ENCODE peak calls at places on chromosome 14, in six cellular contexts. M is IMR-90, O is fibroblast of lung, R is HCT116, U is DND-41, J is HepG2. C is an unnamed sample.

GRCh38 chr14:39491134-39491541 is 58.9 kb upstream of the FBXO33 start:
- DNase-seq in R (peak), U (no peak), O (peak), J (peak), M (peak), C (peak)

GRCh38 chr14:35877276-35877675 is 51.1 kb downstream of the BRMS1L start:
- DNase-seq in M (no peak), R (no peak), J (peak), O (no peak), U (no peak), C (no peak)

GRCh38 chr14:22555573-22556011 is 33.4 kb downstream of the DAD1 start:
- DNase-seq in U (peak), R (no peak), O (no peak), J (no peak), M (peak), C (peak)

GRCh38 chr14:22052795-22053194 is 379.2 kb upstream of the OR4E1 start:
- DNase-seq in J (no peak), U (peak), M (no peak), R (no peak), O (no peak), C (no peak)

GRCh38 chr14:58966991-58967390 is 221.5 kb upstream of the DAAM1 start:
- DNase-seq in O (no peak), U (no peak), M (no peak), J (no peak), R (no peak), C (no peak)

GRCh38 chr14:58765375-58765774 is 127.6 kb downstream of the DACT1 start:
- DNase-seq in M (no peak), J (no peak), R (no peak), O (no peak), U (no peak), C (no peak)

GRCh38 chr14:52422650-52423356 is 108.7 kb downstream of the PTGER2 start:
- DNase-seq in R (no peak), M (no peak), J (no peak), U (no peak), O (peak), C (no peak)

GRCh38 chr14:59275668-59276067 is 87.2 kb downstream of the DAAM1 start:
- DNase-seq in J (peak), U (no peak), R (peak), O (peak), M (peak), C (no peak)

GRCh38 chr14:22691171-22691570 is 47.0 kb upstream of the OR6J1 start:
- DNase-seq in R (no peak), O (peak), U (no peak), M (peak), J (no peak), C (no peak)

GRCh38 chr14:52078093-52078492 is 9.2 kb upstream of the NID2 start:
- DNase-seq in U (no peak), O (peak), J (no peak), M (peak), R (no peak), C (no peak)

GRCh38 chr14:64235652-64236640 is 58.2 kb downstream of the ESR2 start:
- DNase-seq in R (no peak), M (no peak), O (no peak), J (no peak), U (peak), C (peak)
- H3K9ac ChIP-seq in R (no peak), M (no peak), O (no peak), J (no peak), U (no peak), C (peak)

DNA sequence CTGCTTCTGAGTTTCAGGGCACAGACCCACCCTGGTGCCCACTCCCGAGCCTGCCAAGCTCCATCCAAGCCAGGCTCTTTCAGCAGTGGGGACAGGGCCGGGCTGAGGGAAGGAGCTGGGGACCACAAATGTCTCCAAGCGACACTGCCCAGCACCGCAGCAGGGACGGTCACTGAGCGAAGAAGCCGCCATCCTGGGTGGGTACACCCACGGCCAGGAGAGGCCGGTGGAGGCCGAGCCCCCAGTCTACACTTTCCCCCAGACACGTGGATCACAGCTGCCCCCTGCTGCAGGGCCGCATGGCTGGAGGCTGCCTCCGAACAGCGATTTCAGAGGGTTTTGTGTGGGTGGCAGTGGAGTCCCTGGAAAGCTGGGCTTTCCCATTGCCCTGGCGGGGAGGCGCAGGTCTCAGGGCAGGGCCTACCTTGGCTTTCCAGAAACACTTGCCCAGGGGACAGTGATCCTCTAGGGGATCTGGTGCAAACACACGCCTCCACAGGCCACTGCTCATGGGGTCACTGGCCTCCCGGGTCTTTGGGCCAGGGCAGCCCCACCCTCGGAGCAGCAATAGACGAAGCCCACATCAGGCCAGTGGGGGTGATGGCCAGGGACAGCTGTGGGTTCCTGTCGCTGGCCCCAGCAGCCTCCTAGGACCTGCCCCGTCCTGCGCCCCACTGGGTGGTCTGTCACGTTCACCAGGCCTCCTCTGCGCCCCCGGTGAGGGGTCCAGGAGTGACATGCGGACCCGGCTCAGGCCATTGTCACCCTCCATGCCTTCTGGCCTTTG is 1.2 kb upstream of the GPR132 start:
- DNase-seq in R (no peak), J (no peak), M (no peak), U (no peak), O (no peak), C (no peak)
- H3K9ac ChIP-seq in R (no peak), J (no peak), M (no peak), U (no peak), O (no peak), C (no peak)

DNA sequence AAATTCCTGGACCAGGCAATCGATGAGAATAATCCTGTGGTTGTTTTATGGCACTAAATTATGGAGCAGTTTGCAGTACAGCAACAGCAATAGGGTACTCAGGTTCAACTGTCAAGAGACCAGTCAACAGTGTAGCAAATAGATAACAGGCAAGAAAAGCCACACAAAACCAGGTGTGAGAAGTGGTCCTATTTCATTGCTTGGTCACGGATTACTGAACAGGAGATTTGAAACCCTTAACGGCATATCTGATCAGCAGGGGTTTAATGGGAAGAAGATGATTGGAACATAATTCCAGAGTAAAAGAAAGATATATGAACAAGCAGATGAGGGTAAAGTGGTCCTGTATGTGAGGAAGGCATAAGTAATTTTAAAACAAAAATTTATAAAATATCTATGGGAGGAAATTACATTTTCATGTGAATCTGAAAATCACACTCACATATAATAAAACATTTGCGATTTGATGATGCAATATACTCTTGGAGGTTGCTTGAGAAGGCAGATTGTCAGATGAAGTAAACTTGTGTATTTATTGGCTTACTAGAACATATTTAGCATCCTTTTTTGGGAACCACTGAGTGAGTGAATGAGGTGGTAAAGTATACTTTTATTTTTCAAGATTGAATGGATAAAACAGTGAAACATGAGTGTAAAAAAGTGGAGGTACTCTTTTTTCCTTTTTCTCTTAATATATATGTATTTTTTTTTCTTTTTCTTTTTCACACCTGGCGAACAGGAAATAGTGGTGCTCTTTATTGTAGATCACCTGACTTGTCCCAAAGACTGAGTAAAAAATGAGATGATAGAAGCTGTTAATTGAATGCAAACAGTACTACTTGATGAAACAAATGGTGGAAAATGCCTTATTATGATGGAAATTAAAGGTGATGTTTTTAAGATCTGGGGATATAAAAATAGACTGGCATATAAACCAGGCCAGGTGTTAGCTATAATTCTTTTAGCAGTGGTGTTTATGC is 21.5 kb upstream of the SDR39U1 start:
- DNase-seq in U (no peak), J (no peak), R (no peak), M (no peak), O (no peak), C (no peak)
- H3K9ac ChIP-seq in U (no peak), J (no peak), R (no peak), M (no peak), O (no peak), C (no peak)

GRCh38 chr14:91417134-91417982 is at the start of gene CCDC88C:
- DNase-seq in O (no peak), J (peak), R (peak), U (peak), M (no peak), C (peak)

GRCh38 chr14:91414475-91415342 is 2.9 kb downstream of the CCDC88C start:
- DNase-seq in O (no peak), M (no peak), R (no peak), U (no peak), J (no peak), C (no peak)

GRCh38 chr14:91417983-91418386 is 365 bp upstream of the CCDC88C start:
- DNase-seq in J (peak), O (no peak), M (no peak), U (peak), R (peak), C (peak)

GRCh38 chr14:91416744-91417133 is 881 bp downstream of the CCDC88C start:
- DNase-seq in M (no peak), O (no peak), U (peak), J (no peak), R (no peak), C (peak)

GRCh38 chr14:91415794-91416743 is 1.6 kb downstream of the CCDC88C start:
- DNase-seq in R (no peak), U (peak), M (no peak), J (no peak), O (no peak), C (peak)
- H3K9ac ChIP-seq in R (peak), U (peak), M (no peak), J (peak), O (no peak), C (peak)

GRCh38 chr14:77045570-77045890 is 17.0 kb upstream of the IRF2BPL start:
- DNase-seq in R (no peak), M (no peak), J (no peak), U (no peak), O (no peak), C (no peak)
- H3K9ac ChIP-seq in R (peak), M (peak), J (no peak), U (no peak), O (no peak), C (no peak)